ENCODE peak calls at places on chromosomes 2 and 18, in four cellular contexts. M, E, S and N are unnamed samples.

GRCh38 chr2:113967272-113967671 is 77.4 kb downstream of the ACTR3 start:
- DNase-seq in S (no peak), E (no peak), M (no peak), N (no peak)

GRCh38 chr2:230924470-230925341 is at the start of gene GPR55:
- DNase-seq in M (no peak), E (no peak), S (no peak), N (no peak)

GRCh38 chr2:237739101-237739500 is 59.5 kb upstream of the RBM44 start:
- DNase-seq in M (no peak), S (no peak), E (no peak), N (no peak)

GRCh38 chr2:28592481-28592880 is 96.6 kb downstream of the PLB1 start:
- DNase-seq in M (no peak), S (no peak), E (no peak), N (no peak)

GRCh38 chr2:9519250-9519649 is 36.4 kb downstream of the ADAM17 start:
- DNase-seq in M (no peak), E (no peak), S (no peak), N (no peak)

GRCh38 chr2:94987074-94988020 is 38.2 kb upstream of the MAL start:
- DNase-seq in E (no peak), S (no peak), M (no peak), N (no peak)

GRCh38 chr2:74822771-74823283 is 11.1 kb upstream of the HK2 start:
- DNase-seq in S (no peak), M (no peak), E (no peak), N (no peak)

GRCh38 chr2:205646680-205647079 is 35.6 kb upstream of the NRP2 start:
- DNase-seq in E (no peak), M (no peak), S (no peak), N (no peak)

GRCh38 chr18:46469186-46469915 is 187.7 kb downstream of the LOXHD1 start:
- DNase-seq in M (no peak), E (peak; percentile 78), S (no peak), N (no peak)

GRCh38 chr2:33704352-33704751 is 105.3 kb upstream of the FAM98A start:
- DNase-seq in M (no peak), S (no peak), E (no peak), N (no peak)

GRCh38 chr18:5984245-5984644 is 88.9 kb upstream of the TMEM200C start:
- DNase-seq in S (no peak), E (no peak), M (no peak), N (no peak)

GRCh38 chr2:173196080-173196479 is 120.4 kb downstream of the MAP3K20 start:
- DNase-seq in E (no peak), M (no peak), S (no peak), N (no peak)

GRCh38 chr2:3606028-3606369 is 11.1 kb downstream of the COLEC11 start:
- DNase-seq in M (no peak), E (no peak), S (no peak), N (no peak)

GRCh38 chr2:178417916-178418315 is 33.1 kb downstream of the PRKRA start:
- DNase-seq in M (no peak), S (no peak), E (no peak), N (no peak)

GRCh38 chr2:176503760-176504159 is 234.5 kb downstream of the MTX2 start:
- DNase-seq in M (no peak), S (no peak), E (no peak), N (no peak)

GRCh38 chr2:70930371-70931329 is 5.0 kb upstream of the ATP6V1B1 start:
- DNase-seq in M (no peak), E (no peak), S (no peak), N (no peak)

GRCh38 chr2:130864830-130865229 is 28.1 kb downstream of the ARHGEF4 start:
- DNase-seq in S (peak; percentile 39), E (peak; percentile 75), M (no peak), N (peak; percentile 73)

GRCh38 chr18:55781481-55781957 is 193.5 kb upstream of the TCF4 start:
- DNase-seq in E (peak; percentile 68), M (no peak), S (peak; percentile 72), N (peak; percentile 64)

GRCh38 chr2:239389414-239390329 is 11.1 kb downstream of the HDAC4 start:
- DNase-seq in E (no peak), S (no peak), M (no peak), N (no peak)

GRCh38 chr2:237061356-237061755 is 24.3 kb upstream of the COPS8 start:
- DNase-seq in S (no peak), M (no peak), E (no peak), N (no peak)

GRCh38 chr18:57856128-57856527 is 53.0 kb upstream of the ATP8B1 start:
- DNase-seq in E (no peak), M (no peak), S (no peak), N (no peak)

GRCh38 chr2:135685361-135685760 is 56.3 kb upstream of the UBXN4 start:
- DNase-seq in S (peak; percentile 54), E (no peak), M (no peak), N (no peak)

GRCh38 chr2:102619414-102620319 is at the start of gene SLC9A2:
- DNase-seq in S (peak; percentile 2), M (no peak), E (peak; percentile 1), N (no peak)

GRCh38 chr2:84946204-84947009 is 24.6 kb upstream of the KCMF1 start:
- DNase-seq in S (peak; percentile 92), M (peak; percentile 61), E (no peak), N (no peak)

GRCh38 chr2:86414996-86415395 is 26.2 kb upstream of the KDM3A start:
- DNase-seq in E (peak; percentile 59), M (no peak), S (no peak), N (peak; percentile 86)

GRCh38 chr2:68964282-68964681 is 10.2 kb upstream of the GKN1 start:
- DNase-seq in E (no peak), S (no peak), M (no peak), N (no peak)

GRCh38 chr2:200378652-200379290 is 72.3 kb downstream of the SPATS2L start:
- DNase-seq in E (no peak), S (peak; percentile 47), M (no peak), N (no peak)

GRCh38 chr2:65754219-65754618 is 321.8 kb upstream of the SPRED2 start:
- DNase-seq in M (no peak), E (no peak), S (no peak), N (no peak)

GRCh38 chr18:21896732-21897336 is 156.2 kb downstream of the MIB1 start:
- DNase-seq in E (no peak), M (no peak), S (no peak), N (no peak)

GRCh38 chr2:224520064-224520463 is 65.1 kb downstream of the CUL3 start:
- DNase-seq in M (no peak), E (no peak), S (peak; percentile 60), N (no peak)

GRCh38 chr2:218876562-218877219 is 4.0 kb upstream of the WNT10A start:
- DNase-seq in S (peak; percentile 64), E (peak; percentile 50), M (peak; percentile 46), N (peak; percentile 84)

GRCh38 chr2:30663806-30664205 is 143.4 kb downstream of the CAPN13 start:
- DNase-seq in S (no peak), M (no peak), E (no peak), N (no peak)

GRCh38 chr2:159202568-159203071 is 83.9 kb downstream of the WDSUB1 start:
- DNase-seq in S (peak; percentile 99), M (no peak), E (no peak), N (peak; percentile 93)

GRCh38 chr2:71634571-71634970 is 181.2 kb downstream of the DYSF start:
- DNase-seq in S (no peak), E (no peak), M (no peak), N (no peak)

GRCh38 chr2:230751062-230751461 is 38.4 kb downstream of the CAB39 start:
- DNase-seq in E (no peak), M (no peak), S (peak; percentile 80), N (no peak)

GRCh38 chr2:118850171-118850900 is 2.9 kb upstream of the EN1 start:
- DNase-seq in S (no peak), M (no peak), E (no peak), N (no peak)

GRCh38 chr18:58768293-58768974 is 96.2 kb upstream of the ZNF532 start:
- DNase-seq in E (peak; percentile 76), S (peak; percentile 67), M (peak; percentile 21), N (peak; percentile 29)

GRCh38 chr2:79982445-79982844 is 322.1 kb downstream of the LRRTM1 start:
- DNase-seq in M (no peak), E (no peak), S (no peak), N (no peak)

GRCh38 chr18:31990823-31991222 is 27.8 kb upstream of the RNF125 start:
- DNase-seq in M (no peak), E (no peak), S (no peak), N (no peak)